ENCODE peak calls at places on chromosomes 16 and 17, in four cellular contexts. L, H, W and K are unnamed samples.

GRCh38 chr16:54651851-54652770 is 278.6 kb upstream of the IRX5 start:
- DNase-seq in L (no peak), H (no peak), W (no peak), K (no peak)

GRCh38 chr16:10983175-10983558 is 38.8 kb downstream of the CLEC16A start:
- DNase-seq in L (no peak), H (peak), W (no peak), K (no peak)

GRCh38 chr17:512926-513325 is 160.3 kb upstream of the RPH3AL start:
- DNase-seq in L (peak), H (no peak), W (peak), K (peak)

GRCh38 chr17:38879878-38880727 is 10.2 kb downstream of the LASP1 start:
- DNase-seq in L (peak), H (no peak), W (peak), K (peak)

GRCh38 chr17:36746654-36747053 is 145.3 kb downstream of the MRM1 start:
- DNase-seq in L (no peak), H (no peak), W (no peak), K (no peak)

GRCh38 chr17:28477928-28478327 is 4.5 kb downstream of the SLC13A2 start:
- DNase-seq in L (no peak), H (no peak), W (no peak), K (no peak)

GRCh38 chr17:20994779-20995149 is 48.0 kb downstream of the USP22 start:
- DNase-seq in L (no peak), H (no peak), W (no peak), K (no peak)

GRCh38 chr17:77349976-77350830 is 209.4 kb downstream of the SEC14L1 start:
- DNase-seq in L (peak), H (no peak), W (peak), K (peak)

GRCh38 chr17:8393470-8394231 is 4.0 kb downstream of the RNF222 start:
- DNase-seq in L (peak), H (peak), W (peak), K (no peak)

GRCh38 chr16:2365397-2365796 is 24.9 kb upstream of the ABCA3 start:
- DNase-seq in L (no peak), H (no peak), W (no peak), K (no peak)

GRCh38 chr17:72725432-72726068 is 366.9 kb downstream of the SLC39A11 start:
- DNase-seq in L (peak), H (peak), W (peak), K (peak)

GRCh38 chr17:56593073-56593740 is at the start of gene NOG:
- DNase-seq in L (peak), H (peak), W (peak), K (peak)

GRCh38 chr17:5705081-5705875 is 121.0 kb upstream of the NLRP1 start:
- DNase-seq in L (peak), H (peak), W (peak), K (peak)

GRCh38 chr17:41163828-41164227 is 3.3 kb upstream of the KRTAP4-4 start:
- DNase-seq in L (peak), H (no peak), W (peak), K (no peak)

GRCh38 chr17:66637491-66637890 is 197.4 kb upstream of the CACNG5 start:
- DNase-seq in L (no peak), H (no peak), W (no peak), K (no peak)

GRCh38 chr16:50295541-50296132 is 29.3 kb downstream of the ADCY7 start:
- DNase-seq in L (no peak), H (no peak), W (no peak), K (no peak)

GRCh38 chr16:70453891-70454220 is 539 bp upstream of the FCSK start:
- DNase-seq in L (no peak), H (no peak), W (no peak), K (peak)

GRCh38 chr17:63455417-63455816 is 9.3 kb upstream of the CYB561 start:
- DNase-seq in L (no peak), H (no peak), W (peak), K (no peak)